ENCODE peak calls at places on chromosomes 1 and 21, in nine cellular contexts. K is WTC11; C is occipital lobe; A is activated CD4-positive, alpha-beta T cell treated with anti-CD3 and anti-CD28 coated beads, Interleukin-2, amount 50 U/mL, for 48 hours; P is stimulated activated CD4-positive, alpha-beta T cell treated with anti-CD3 and anti-CD28 coated beads, Interleukin-1b, Interleukin-23, amount 100 ng/mL, for 24 hours; I is AG08396; S is cardiac fibroblast; R is head of caudate nucleus; H is CD8-positive, alpha-beta memory T cell. W is an unnamed sample.
A peak's percentile ranks its signal among the peaks of the same experiment; 100 is the strongest.

GRCh38 chr1:96346708-96347107 is 374.9 kb upstream of the PTBP2 start:
- DNase-seq in K (no peak), C (no peak), A (no peak), P (no peak), I (no peak), S (no peak), R (no peak), H (no peak), W (no peak)

GRCh38 chr1:163308811-163309210 is 12.9 kb upstream of the NUF2 start:
- DNase-seq in K (no peak), C (no peak), A (no peak), P (no peak), I (no peak), S (no peak), R (no peak), H (no peak), W (no peak)

GRCh38 chr1:84763912-84764675 is 73.8 kb upstream of the SSX2IP start:
- DNase-seq in K (peak; percentile 40), C (no peak), A (no peak), P (no peak), I (no peak), S (no peak), R (no peak), H (no peak), W (no peak)

GRCh38 chr1:210347112-210347511 is 18.4 kb downstream of the HHAT start:
- DNase-seq in K (no peak), C (peak; percentile 48), A (peak; percentile 22), P (no peak), I (no peak), S (peak; percentile 18), R (peak; percentile 77), H (peak; percentile 5), W (no peak)

GRCh38 chr1:6695861-6696260 is 5.8 kb downstream of the DNAJC11 start:
- DNase-seq in K (no peak), C (no peak), A (no peak), P (no peak), I (no peak), S (no peak), R (no peak), H (no peak), W (no peak)

GRCh38 chr1:89607156-89607555 is 25.8 kb upstream of the LRRC8C start:
- DNase-seq in K (no peak), C (no peak), A (no peak), P (no peak), I (no peak), S (no peak), R (no peak), H (peak; percentile 69), W (no peak)

GRCh38 chr1:19688041-19688842 is 23.6 kb downstream of the HTR6 start:
- DNase-seq in K (no peak), C (no peak), A (peak; percentile 31), P (no peak), I (no peak), S (no peak), R (no peak), H (no peak), W (no peak)

GRCh38 chr1:180192172-180192571 is 37.5 kb downstream of the QSOX1 start:
- DNase-seq in K (no peak), C (no peak), A (no peak), P (no peak), I (no peak), S (no peak), R (no peak), H (peak; percentile 23), W (no peak)

GRCh38 chr21:31909153-31909771 is 36.4 kb downstream of the HUNK start:
- DNase-seq in K (no peak), C (no peak), A (no peak), P (no peak), I (no peak), S (no peak), R (no peak), H (no peak), W (no peak)

GRCh38 chr1:24364605-24364974 is 45.4 kb downstream of the GRHL3 start:
- DNase-seq in K (no peak), C (no peak), A (no peak), P (no peak), I (no peak), S (peak; percentile 18), R (no peak), H (no peak), W (no peak)

GRCh38 chr1:156608036-156608674 is 6.9 kb upstream of the GPATCH4 start:
- DNase-seq in K (peak; percentile 53), C (peak; percentile 24), A (peak; percentile 48), P (no peak), I (peak; percentile 63), S (peak; percentile 83), R (peak; percentile 87), H (peak; percentile 62), W (peak; percentile 57)

GRCh38 chr1:201945863-201946223 is 505 bp downstream of the LMOD1 start:
- DNase-seq in K (no peak), C (no peak), A (no peak), P (no peak), I (no peak), S (no peak), R (no peak), H (no peak), W (no peak)

GRCh38 chr21:35254752-35255138 is 205.6 kb upstream of the RUNX1 start:
- DNase-seq in K (no peak), C (no peak), A (no peak), P (no peak), I (no peak), S (no peak), R (no peak), H (no peak), W (no peak)